ENCODE peak calls at places on chromosomes 2 and 18, in seven cellular contexts. F, Y, T, W, G, M and V are unnamed samples. For H3K4me1, the result is how much of the 10 kb centered on the place peaks cover.

GRCh38 chr2:215904101-215904500 is 109.2 kb downstream of the MREG start:
- DNase-seq in G (no peak), F (no peak), W (no peak), Y (no peak), M (no peak), T (no peak), V (no peak)

GRCh38 chr2:190477563-190478454 is 56.7 kb downstream of the NEMP2 start:
- DNase-seq in Y (no peak), T (no peak), F (no peak), M (no peak), G (no peak), W (no peak), V (no peak)

GRCh38 chr2:241558532-241559488 is at the start of gene BOK:
- DNase-seq in G (no peak), M (peak), W (peak), Y (peak), F (peak), T (peak), V (no peak)

GRCh38 chr2:241494311-241494908 is 14.0 kb downstream of the STK25 start:
- DNase-seq in M (peak), T (no peak), Y (no peak), G (no peak), F (no peak), W (no peak), V (no peak)

GRCh38 chr18:7002107-7002506 is 115.5 kb downstream of the LAMA1 start:
- DNase-seq in T (no peak), G (no peak), W (no peak), F (no peak), Y (no peak), M (no peak), V (no peak)

GRCh38 chr2:223647258-223647952 is 45.2 kb upstream of the SCG2 start:
- DNase-seq in G (no peak), Y (no peak), W (no peak), F (no peak), M (no peak), T (no peak), V (no peak)

GRCh38 chr2:178796079-178796677 is 11.0 kb downstream of the TTN start:
- DNase-seq in G (no peak), W (no peak), Y (no peak), T (no peak), F (no peak), M (no peak), V (no peak)

GRCh38 chr2:38934742-38935141 is 45.1 kb downstream of the ARHGEF33 start:
- DNase-seq in Y (no peak), T (no peak), G (no peak), M (no peak), W (no peak), F (no peak), V (no peak)

GRCh38 chr2:100426384-100426720 is 8.9 kb upstream of the CHST10 start:
- DNase-seq in M (peak), T (no peak), Y (no peak), F (no peak), W (no peak), G (no peak), V (no peak)

GRCh38 chr2:217732995-217733394 is 269.8 kb downstream of the TNS1 start:
- DNase-seq in F (no peak), M (no peak), G (no peak), W (no peak), Y (no peak), T (no peak), V (no peak)

GRCh38 chr2:60603533-60604190 is 50.2 kb upstream of the BCL11A start:
- DNase-seq in M (no peak), G (no peak), W (no peak), T (no peak), Y (no peak), F (no peak), V (no peak)

GRCh38 chr2:3435440-3435839 is 55.9 kb downstream of the TRAPPC12 start:
- DNase-seq in Y (no peak), M (no peak), T (no peak), W (no peak), F (no peak), G (no peak), V (no peak)

DNA sequence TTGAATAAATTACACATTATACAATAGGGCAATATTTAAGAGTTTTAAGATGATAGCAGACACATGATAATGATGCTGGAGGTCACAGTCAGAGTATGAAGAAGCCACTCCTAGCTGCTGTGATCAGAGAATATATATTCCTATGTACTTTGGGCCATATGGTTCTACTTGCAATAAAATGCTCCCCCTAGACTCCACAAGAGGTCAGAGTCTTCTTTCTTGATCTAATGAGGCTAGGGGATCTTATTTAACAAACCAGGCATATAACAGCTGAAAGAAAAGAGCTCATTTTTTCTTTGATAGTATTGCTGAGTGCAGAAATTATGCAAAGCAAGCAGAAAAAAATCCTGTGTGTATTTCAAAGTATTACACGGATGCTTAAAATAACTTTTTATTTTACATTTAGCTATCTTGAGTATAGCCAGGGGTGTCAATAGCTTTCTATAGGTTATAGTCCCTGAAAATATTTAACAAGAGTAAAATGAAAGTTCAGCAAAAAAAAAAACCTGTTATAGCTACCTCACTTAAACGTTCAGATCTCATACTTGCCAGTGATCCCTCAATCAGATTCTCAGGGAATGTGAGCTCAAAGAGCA is 748.7 kb upstream of the CHAC2 start:
- DNase-seq in T (no peak), G (no peak), Y (no peak), F (no peak), W (no peak), M (no peak), V (no peak)
- TF ChIP-seq CTCF in T (no peak), G (no peak), Y (no peak), F (no peak), W (no peak), M (no peak), V (no peak)

GRCh38 chr18:63567825-63568224 is 19.3 kb upstream of the SERPINB13 start:
- DNase-seq in F (no peak), W (no peak), M (peak), Y (no peak), G (no peak), T (no peak), V (peak)

GRCh38 chr18:63575680-63576079 is 11.5 kb upstream of the SERPINB13 start:
- DNase-seq in G (no peak), F (no peak), W (no peak), Y (no peak), T (no peak), M (no peak), V (no peak)

GRCh38 chr18:63567276-63567675 is 19.9 kb upstream of the SERPINB13 start:
- DNase-seq in T (no peak), M (no peak), F (no peak), G (no peak), Y (no peak), W (no peak), V (no peak)

GRCh38 chr18:63570721-63571120 is 16.4 kb upstream of the SERPINB13 start:
- DNase-seq in W (no peak), T (no peak), G (no peak), Y (no peak), M (no peak), F (no peak), V (no peak)
- H3K4me1 ChIP-seq in W (under half), T (under half), G (under half), Y (under half), M (under half), F (under half), V (under half)

DNA sequence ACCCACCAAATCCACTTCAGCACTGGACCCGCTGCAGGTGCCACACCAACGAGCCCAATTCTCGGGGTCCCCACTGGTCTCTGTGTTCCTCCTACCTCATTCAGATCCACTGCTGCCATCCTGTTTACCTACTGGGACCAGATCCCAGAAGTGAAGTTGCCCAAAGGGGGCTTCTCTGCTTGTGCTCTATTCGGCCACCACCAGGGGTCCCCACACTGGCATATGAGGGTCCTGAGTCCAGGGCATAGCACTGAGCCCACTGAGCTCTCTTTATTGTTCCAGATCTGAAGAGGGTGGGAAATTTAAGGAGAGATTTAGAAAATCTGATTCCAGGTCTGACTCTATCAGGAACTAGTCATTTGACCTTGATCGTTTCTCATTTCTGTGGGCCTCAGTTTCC is 2.4 kb downstream of the GPR45 start:
- DNase-seq in W (no peak), M (no peak), T (no peak), F (no peak), G (no peak), Y (no peak), V (no peak)
- TF ChIP-seq CTCF in W (no peak), M (no peak), T (no peak), F (no peak), G (no peak), Y (no peak), V (no peak)

GRCh38 chr2:152415811-152416210 is 80.8 kb downstream of the FMNL2 start:
- DNase-seq in G (no peak), F (no peak), M (no peak), Y (no peak), T (no peak), W (no peak), V (no peak)
- H3K4me1 ChIP-seq in G (under half), F (under half), M (under half), Y (under half), T (under half), W (under half), V (under half)

GRCh38 chr2:181457121-181457740 is at the start of gene ITGA4:
- DNase-seq in F (peak), T (peak), G (peak), M (peak), W (peak), Y (peak), V (peak)
- TF ChIP-seq CTCF in F (peak), T (peak), G (peak), M (peak), W (peak), Y (peak), V (peak)

GRCh38 chr2:45281311-45281710 is 272.1 kb upstream of the SIX2 start:
- DNase-seq in T (no peak), M (no peak), W (no peak), G (no peak), F (no peak), Y (no peak), V (no peak)

GRCh38 chr2:45276914-45277313 is 267.7 kb upstream of the SIX2 start:
- DNase-seq in T (no peak), F (no peak), G (no peak), W (no peak), Y (no peak), M (no peak), V (no peak)

GRCh38 chr2:45280801-45281200 is 271.5 kb upstream of the SIX2 start:
- DNase-seq in Y (no peak), T (no peak), G (no peak), W (no peak), F (no peak), M (no peak), V (no peak)

GRCh38 chr2:45278345-45279078 is 269.3 kb upstream of the SIX2 start:
- DNase-seq in T (no peak), M (no peak), G (no peak), F (no peak), Y (no peak), W (no peak), V (no peak)

GRCh38 chr2:45279356-45279755 is 270.1 kb upstream of the SIX2 start:
- DNase-seq in T (no peak), W (no peak), G (no peak), Y (no peak), F (no peak), M (no peak), V (no peak)
- H3K4me1 ChIP-seq in T (under half), W (under half), G (under half), Y (under half), F (under half), M (under half), V (under half)

GRCh38 chr2:6525371-6525770 is 340.3 kb downstream of the CMPK2 start:
- DNase-seq in G (no peak), F (no peak), Y (no peak), T (no peak), M (no peak), W (no peak), V (no peak)

GRCh38 chr2:6523476-6523875 is 342.2 kb downstream of the CMPK2 start:
- DNase-seq in W (no peak), T (no peak), M (no peak), G (no peak), Y (no peak), F (no peak), V (no peak)

GRCh38 chr2:6524678-6525367 is 340.9 kb downstream of the CMPK2 start:
- DNase-seq in T (no peak), W (no peak), F (no peak), G (no peak), M (no peak), Y (no peak), V (no peak)

GRCh38 chr2:6531304-6531703 is 334.4 kb downstream of the CMPK2 start:
- DNase-seq in W (no peak), Y (no peak), M (no peak), G (no peak), F (no peak), T (no peak), V (no peak)

DNA sequence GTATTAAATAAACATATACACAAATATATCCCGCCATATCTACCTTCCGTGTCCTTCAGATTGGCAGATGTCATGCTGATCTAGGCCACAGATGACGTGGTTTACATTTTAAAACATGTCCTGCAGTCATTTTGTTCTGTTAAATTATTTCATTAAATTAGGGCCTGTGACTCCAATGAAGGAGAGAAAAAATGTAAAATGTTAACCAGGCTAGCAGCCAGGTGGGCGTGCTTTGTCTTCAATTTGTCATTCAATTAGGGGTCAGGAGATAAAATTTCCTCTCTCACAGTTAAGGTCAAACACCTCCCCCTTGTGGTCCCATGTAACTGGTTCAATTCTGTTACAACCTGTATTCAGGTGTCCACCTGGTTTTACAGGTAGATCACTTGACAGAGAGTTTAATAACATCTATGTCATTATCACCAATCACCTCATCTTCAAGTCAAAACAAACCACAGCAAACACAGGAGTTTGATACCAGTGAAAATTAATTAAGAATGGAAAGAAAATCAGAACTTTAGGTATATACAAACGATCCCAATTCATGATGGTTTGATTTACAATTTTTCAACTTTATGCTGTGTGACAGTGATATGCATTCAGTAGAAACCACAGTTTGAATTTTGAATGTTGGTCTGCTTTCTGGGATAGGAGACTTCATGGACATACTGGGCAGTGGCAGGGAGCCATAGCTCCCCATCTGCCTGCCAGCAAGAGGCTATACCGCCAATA is 339.4 kb downstream of the CMPK2 start:
- DNase-seq in M (no peak), Y (peak), T (no peak), W (no peak), G (no peak), F (no peak), V (no peak)
- TF ChIP-seq CTCF in M (peak), Y (no peak), T (no peak), W (no peak), G (no peak), F (no peak), V (no peak)

GRCh38 chr2:160411955-160412354 is 81.7 kb downstream of the RBMS1 start:
- DNase-seq in G (no peak), M (no peak), Y (no peak), F (no peak), T (no peak), W (no peak), V (no peak)
- H3K4me1 ChIP-seq in G (half or more), M (under half), Y (under half), F (under half), T (under half), W (under half), V (under half)

GRCh38 chr18:53906681-53907080 is 317.8 kb downstream of the MBD2 start:
- DNase-seq in F (no peak), G (no peak), Y (no peak), T (no peak), M (no peak), W (no peak), V (no peak)
- TF ChIP-seq CTCF in F (no peak), G (no peak), Y (no peak), T (no peak), M (no peak), W (no peak), V (no peak)